ENCODE peak calls at places on chromosomes 2 and 18, in seven cellular contexts. One of them, this sample, is unnamed.
A peak's percentile ranks its signal among the peaks of the same experiment; 100 is the strongest.

GRCh38 chr2:207337234-207338219 is 171.8 kb upstream of the KLF7 start:
- DNase-seq in heart right ventricle: no peak
- DNase-seq in GM23248: peak; percentile 43
- DNase-seq in hepatocyte: peak; percentile 36
- DNase-seq in uterus: no peak
- DNase-seq in mammary epithelial cell: peak; percentile 100
- DNase-seq in mesendoderm: peak; percentile 44
- DNase-seq in this sample: no peak

GRCh38 chr2:239259603-239260298 is 141.1 kb downstream of the HDAC4 start:
- DNase-seq in heart right ventricle: no peak
- DNase-seq in GM23248: no peak
- DNase-seq in hepatocyte: no peak
- DNase-seq in uterus: no peak
- DNase-seq in mammary epithelial cell: no peak
- DNase-seq in mesendoderm: no peak
- DNase-seq in this sample: no peak

GRCh38 chr18:62281684-62282083 is 43.4 kb upstream of the TNFRSF11A start:
- DNase-seq in heart right ventricle: no peak
- DNase-seq in GM23248: peak; percentile 96
- DNase-seq in hepatocyte: no peak
- DNase-seq in uterus: no peak
- DNase-seq in mammary epithelial cell: peak; percentile 74
- DNase-seq in mesendoderm: no peak
- DNase-seq in this sample: no peak

GRCh38 chr18:4394700-4395099 is 60.4 kb downstream of the DLGAP1 start:
- DNase-seq in heart right ventricle: no peak
- DNase-seq in GM23248: no peak
- DNase-seq in hepatocyte: no peak
- DNase-seq in uterus: no peak
- DNase-seq in mammary epithelial cell: no peak
- DNase-seq in mesendoderm: no peak
- DNase-seq in this sample: no peak

GRCh38 chr2:60309941-60310680 is 243.3 kb downstream of the BCL11A start:
- DNase-seq in heart right ventricle: no peak
- DNase-seq in GM23248: no peak
- DNase-seq in hepatocyte: no peak
- DNase-seq in uterus: no peak
- DNase-seq in mammary epithelial cell: no peak
- DNase-seq in mesendoderm: no peak
- DNase-seq in this sample: no peak

GRCh38 chr2:219059375-219059724 is 1.4 kb downstream of the IHH start:
- DNase-seq in heart right ventricle: no peak
- DNase-seq in GM23248: peak; percentile 20
- DNase-seq in hepatocyte: no peak
- DNase-seq in uterus: no peak
- DNase-seq in mammary epithelial cell: no peak
- DNase-seq in mesendoderm: no peak
- DNase-seq in this sample: no peak

GRCh38 chr2:109644571-109645275 is 30.6 kb downstream of the SOWAHC start:
- DNase-seq in heart right ventricle: no peak
- DNase-seq in GM23248: peak; percentile 60
- DNase-seq in hepatocyte: peak; percentile 85
- DNase-seq in uterus: no peak
- DNase-seq in mammary epithelial cell: no peak
- DNase-seq in mesendoderm: peak; percentile 85
- DNase-seq in this sample: peak; percentile 17

GRCh38 chr2:220226076-220226475 is 598.6 kb downstream of the SLC4A3 start:
- DNase-seq in heart right ventricle: no peak
- DNase-seq in GM23248: peak; percentile 10
- DNase-seq in hepatocyte: no peak
- DNase-seq in uterus: no peak
- DNase-seq in mammary epithelial cell: no peak
- DNase-seq in mesendoderm: no peak
- DNase-seq in this sample: no peak

GRCh38 chr2:205539603-205540002 is 142.7 kb upstream of the NRP2 start:
- DNase-seq in heart right ventricle: no peak
- DNase-seq in GM23248: peak; percentile 9
- DNase-seq in hepatocyte: no peak
- DNase-seq in uterus: no peak
- DNase-seq in mammary epithelial cell: no peak
- DNase-seq in mesendoderm: peak; percentile 46
- DNase-seq in this sample: peak; percentile 59

GRCh38 chr2:213848631-213849030 is 562.2 kb upstream of the VWC2L start:
- DNase-seq in heart right ventricle: no peak
- DNase-seq in GM23248: no peak
- DNase-seq in hepatocyte: no peak
- DNase-seq in uterus: no peak
- DNase-seq in mammary epithelial cell: peak; percentile 54
- DNase-seq in mesendoderm: no peak
- DNase-seq in this sample: no peak

GRCh38 chr18:9835796-9836195 is 50.0 kb upstream of the TXNDC2 start:
- DNase-seq in heart right ventricle: no peak
- DNase-seq in GM23248: no peak
- DNase-seq in hepatocyte: no peak
- DNase-seq in uterus: no peak
- DNase-seq in mammary epithelial cell: no peak
- DNase-seq in mesendoderm: no peak
- DNase-seq in this sample: peak; percentile 21

GRCh38 chr18:13427354-13427753 is 208.8 kb downstream of the LDLRAD4 start:
- DNase-seq in heart right ventricle: peak; percentile 49
- DNase-seq in GM23248: no peak
- DNase-seq in hepatocyte: no peak
- DNase-seq in uterus: peak; percentile 33
- DNase-seq in mammary epithelial cell: no peak
- DNase-seq in mesendoderm: no peak
- DNase-seq in this sample: no peak

GRCh38 chr2:224723606-224724217 is 7.5 kb upstream of the CCDC195 start:
- DNase-seq in heart right ventricle: no peak
- DNase-seq in GM23248: peak; percentile 77
- DNase-seq in hepatocyte: no peak
- DNase-seq in uterus: no peak
- DNase-seq in mammary epithelial cell: no peak
- DNase-seq in mesendoderm: no peak
- DNase-seq in this sample: no peak

GRCh38 chr18:64854112-64854511 is 705.2 kb upstream of the LINC00305 start:
- DNase-seq in heart right ventricle: no peak
- DNase-seq in GM23248: no peak
- DNase-seq in hepatocyte: no peak
- DNase-seq in uterus: no peak
- DNase-seq in mammary epithelial cell: no peak
- DNase-seq in mesendoderm: no peak
- DNase-seq in this sample: no peak

GRCh38 chr2:239124152-239124899 is 276.4 kb downstream of the TWIST2 start:
- DNase-seq in heart right ventricle: no peak
- DNase-seq in GM23248: no peak
- DNase-seq in hepatocyte: no peak
- DNase-seq in uterus: no peak
- DNase-seq in mammary epithelial cell: no peak
- DNase-seq in mesendoderm: no peak
- DNase-seq in this sample: no peak

GRCh38 chr18:2914185-2914584 is 67.4 kb downstream of the EMILIN2 start:
- DNase-seq in heart right ventricle: peak; percentile 68
- DNase-seq in GM23248: no peak
- DNase-seq in hepatocyte: no peak
- DNase-seq in uterus: no peak
- DNase-seq in mammary epithelial cell: no peak
- DNase-seq in mesendoderm: no peak
- DNase-seq in this sample: no peak

GRCh38 chr18:37769846-37770245 is 204.2 kb upstream of the CELF4 start:
- DNase-seq in heart right ventricle: no peak
- DNase-seq in GM23248: no peak
- DNase-seq in hepatocyte: no peak
- DNase-seq in uterus: no peak
- DNase-seq in mammary epithelial cell: peak; percentile 18
- DNase-seq in mesendoderm: no peak
- DNase-seq in this sample: no peak

GRCh38 chr2:134193006-134193405 is 60.9 kb upstream of the MGAT5 start:
- DNase-seq in heart right ventricle: no peak
- DNase-seq in GM23248: peak; percentile 68
- DNase-seq in hepatocyte: no peak
- DNase-seq in uterus: no peak
- DNase-seq in mammary epithelial cell: peak; percentile 75
- DNase-seq in mesendoderm: peak; percentile 27
- DNase-seq in this sample: no peak

GRCh38 chr2:96075199-96075771 is 40.6 kb upstream of the GPAT2 start:
- DNase-seq in heart right ventricle: no peak
- DNase-seq in GM23248: no peak
- DNase-seq in hepatocyte: no peak
- DNase-seq in uterus: no peak
- DNase-seq in mammary epithelial cell: no peak
- DNase-seq in mesendoderm: no peak
- DNase-seq in this sample: no peak

GRCh38 chr2:84435331-84436081 is 23.6 kb downstream of the SUCLG1 start:
- DNase-seq in heart right ventricle: peak; percentile 12
- DNase-seq in GM23248: peak; percentile 51
- DNase-seq in hepatocyte: peak; percentile 37
- DNase-seq in uterus: no peak
- DNase-seq in mammary epithelial cell: peak; percentile 85
- DNase-seq in mesendoderm: no peak
- DNase-seq in this sample: peak; percentile 44

GRCh38 chr2:108370080-108370479 is 7.7 kb upstream of the SULT1C4 start:
- DNase-seq in heart right ventricle: no peak
- DNase-seq in GM23248: no peak
- DNase-seq in hepatocyte: peak; percentile 59
- DNase-seq in uterus: no peak
- DNase-seq in mammary epithelial cell: no peak
- DNase-seq in mesendoderm: no peak
- DNase-seq in this sample: no peak

GRCh38 chr18:44826418-44827259 is 146.0 kb downstream of the SETBP1 start:
- DNase-seq in heart right ventricle: peak; percentile 88
- DNase-seq in GM23248: peak; percentile 88
- DNase-seq in hepatocyte: peak; percentile 78
- DNase-seq in uterus: peak; percentile 95
- DNase-seq in mammary epithelial cell: peak; percentile 72
- DNase-seq in mesendoderm: peak; percentile 62
- DNase-seq in this sample: peak; percentile 91

GRCh38 chr18:44824884-44825283 is 144.2 kb downstream of the SETBP1 start:
- DNase-seq in heart right ventricle: no peak
- DNase-seq in GM23248: no peak
- DNase-seq in hepatocyte: no peak
- DNase-seq in uterus: no peak
- DNase-seq in mammary epithelial cell: no peak
- DNase-seq in mesendoderm: no peak
- DNase-seq in this sample: no peak

GRCh38 chr18:44821924-44822323 is 141.2 kb downstream of the SETBP1 start:
- DNase-seq in heart right ventricle: no peak
- DNase-seq in GM23248: no peak
- DNase-seq in hepatocyte: no peak
- DNase-seq in uterus: no peak
- DNase-seq in mammary epithelial cell: no peak
- DNase-seq in mesendoderm: no peak
- DNase-seq in this sample: no peak

GRCh38 chr18:44823286-44823685 is 142.6 kb downstream of the SETBP1 start:
- DNase-seq in heart right ventricle: no peak
- DNase-seq in GM23248: no peak
- DNase-seq in hepatocyte: no peak
- DNase-seq in uterus: no peak
- DNase-seq in mammary epithelial cell: no peak
- DNase-seq in mesendoderm: no peak
- DNase-seq in this sample: no peak

GRCh38 chr18:44823782-44824181 is 143.1 kb downstream of the SETBP1 start:
- DNase-seq in heart right ventricle: no peak
- DNase-seq in GM23248: peak; percentile 80
- DNase-seq in hepatocyte: no peak
- DNase-seq in uterus: peak; percentile 83
- DNase-seq in mammary epithelial cell: peak; percentile 85
- DNase-seq in mesendoderm: no peak
- DNase-seq in this sample: peak; percentile 19
- H3K4me1 ChIP-seq in heart right ventricle: peaks cover 21% of the 10 kb centered on the region
- H3K4me1 ChIP-seq in GM23248: peaks cover 29% of the 10 kb centered on the region
- H3K4me1 ChIP-seq in hepatocyte: peaks cover 20% of the 10 kb centered on the region
- H3K4me1 ChIP-seq in uterus: peaks cover 5% of the 10 kb centered on the region
- H3K4me1 ChIP-seq in mammary epithelial cell: peaks cover 22% of the 10 kb centered on the region
- H3K4me1 ChIP-seq in mesendoderm: peaks cover 7% of the 10 kb centered on the region
- H3K4me1 ChIP-seq in this sample: peaks cover 34% of the 10 kb centered on the region

DNA sequence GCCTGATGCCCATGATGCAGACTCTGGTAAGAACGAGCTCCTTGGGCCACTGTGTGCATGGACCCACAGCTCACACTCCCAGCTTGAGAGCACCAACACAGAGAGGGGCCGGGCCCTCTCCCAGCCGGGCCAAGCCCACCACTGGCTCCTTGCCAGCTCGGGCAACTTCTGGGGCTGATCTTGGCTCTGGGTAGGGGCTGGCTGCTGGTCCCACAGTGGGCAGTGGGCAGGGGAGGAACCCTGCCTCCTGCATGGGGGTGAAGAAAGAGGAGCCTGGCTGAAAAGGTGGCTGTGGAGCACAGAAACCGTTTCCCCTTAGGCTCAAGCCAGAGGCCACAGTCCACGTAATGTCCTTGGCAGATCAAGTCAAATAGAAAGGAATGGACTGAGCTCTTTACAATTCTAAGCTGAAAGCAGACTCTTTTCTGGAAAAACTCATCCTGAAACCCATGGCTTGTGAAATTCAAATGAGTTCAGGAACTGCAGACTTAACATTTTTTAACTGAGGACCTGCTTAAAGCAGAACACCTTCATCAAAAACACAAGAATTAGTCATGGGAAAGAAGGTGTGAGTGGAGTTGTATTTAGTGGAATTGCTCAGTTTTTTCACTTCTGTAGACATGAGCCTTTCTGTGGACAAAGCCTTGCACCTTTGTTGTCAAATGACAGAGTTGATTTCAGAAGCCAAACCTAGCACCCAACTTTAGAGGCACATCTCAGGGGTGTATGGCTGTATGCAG is 104.9 kb downstream of the STPG4 start:
- DNase-seq in heart right ventricle: no peak
- DNase-seq in GM23248: no peak
- DNase-seq in hepatocyte: no peak
- DNase-seq in uterus: no peak
- DNase-seq in mammary epithelial cell: no peak
- DNase-seq in mesendoderm: no peak
- DNase-seq in this sample: no peak
- H3K27ac ChIP-seq in heart right ventricle: peak overlapping the region; percentile 57
- H3K27ac ChIP-seq in GM23248: no peak overlapping the region
- H3K27ac ChIP-seq in hepatocyte: no peak overlapping the region
- H3K27ac ChIP-seq in uterus: no peak overlapping the region
- H3K27ac ChIP-seq in mammary epithelial cell: no peak overlapping the region
- H3K27ac ChIP-seq in mesendoderm: no peak overlapping the region
- H3K27ac ChIP-seq in this sample: peak overlapping the region; percentile 75

DNA sequence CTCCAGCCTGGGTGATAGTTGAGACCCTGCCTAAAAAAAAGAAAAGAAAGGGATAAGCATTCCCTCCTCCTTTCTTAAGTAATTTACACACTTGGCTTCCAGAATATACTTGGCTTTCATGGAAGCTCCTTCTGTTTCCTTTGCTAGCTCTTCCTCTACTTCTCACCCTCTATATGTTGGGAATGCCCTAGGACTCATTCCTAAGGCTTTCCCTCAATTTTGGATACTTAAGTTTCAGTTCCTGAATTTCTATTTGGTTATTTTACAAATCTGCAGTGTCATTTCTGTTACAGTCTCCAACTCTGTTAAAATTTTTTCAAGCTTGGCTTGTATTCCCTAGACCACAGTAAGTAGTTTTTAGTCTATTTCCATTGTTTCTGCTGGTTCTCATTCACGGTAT is 23.6 kb downstream of the SP3 start:
- DNase-seq in heart right ventricle: no peak
- DNase-seq in GM23248: no peak
- DNase-seq in hepatocyte: no peak
- DNase-seq in uterus: no peak
- DNase-seq in mammary epithelial cell: no peak
- DNase-seq in mesendoderm: no peak
- DNase-seq in this sample: no peak
- H3K4me1 ChIP-seq in heart right ventricle: peaks cover 26% of the 10 kb centered on the region
- H3K4me1 ChIP-seq in GM23248: peaks cover 36% of the 10 kb centered on the region
- H3K4me1 ChIP-seq in hepatocyte: peaks cover 18% of the 10 kb centered on the region
- H3K4me1 ChIP-seq in uterus: no peaks in the 10 kb centered on the region
- H3K4me1 ChIP-seq in mammary epithelial cell: peaks cover 16% of the 10 kb centered on the region
- H3K4me1 ChIP-seq in mesendoderm: peaks cover 14% of the 10 kb centered on the region
- H3K4me1 ChIP-seq in this sample: peaks cover 45% of the 10 kb centered on the region

GRCh38 chr2:143501245-143501644 is 372.0 kb downstream of the ARHGAP15 start:
- DNase-seq in heart right ventricle: no peak
- DNase-seq in GM23248: no peak
- DNase-seq in hepatocyte: no peak
- DNase-seq in uterus: no peak
- DNase-seq in mammary epithelial cell: no peak
- DNase-seq in mesendoderm: no peak
- DNase-seq in this sample: no peak
- H3K27ac ChIP-seq in heart right ventricle: no peak overlapping the region
- H3K27ac ChIP-seq in GM23248: no peak overlapping the region
- H3K27ac ChIP-seq in hepatocyte: no peak overlapping the region
- H3K27ac ChIP-seq in uterus: no peak overlapping the region
- H3K27ac ChIP-seq in mammary epithelial cell: no peak overlapping the region
- H3K27ac ChIP-seq in mesendoderm: no peak overlapping the region
- H3K27ac ChIP-seq in this sample: no peak overlapping the region